ENCODE peak calls at places on chromosomes 11 and 22, in seven cellular contexts. Y is spleen, T is K562, L is lower leg skin, X is ovary, O is gastrocnemius medialis, J is IMR-90. K is an unnamed sample.

GRCh38 chr11:11424696-11425095 is 71.6 kb upstream of the CSNK2A3 start:
- DNase-seq in Y (no peak), L (no peak), J (no peak), O (no peak), X (no peak), T (no peak), K (no peak)

GRCh38 chr22:25202290-25202921 is 2.7 kb downstream of the CRYBB3 start:
- DNase-seq in O (peak), L (no peak), Y (no peak), J (peak), X (peak), T (peak), K (peak)

GRCh38 chr11:29328961-29329441 is 687.8 kb downstream of the KCNA4 start:
- DNase-seq in T (no peak), O (no peak), X (no peak), J (peak), L (no peak), Y (no peak), K (no peak)

GRCh38 chr11:24793479-24793878 is 296.6 kb downstream of the LUZP2 start:
- DNase-seq in T (no peak), J (peak), L (no peak), X (no peak), O (no peak), Y (no peak), K (no peak)

GRCh38 chr11:66002648-66003225 is 434 bp downstream of the BANF1 start:
- DNase-seq in O (peak), L (no peak), J (peak), T (peak), Y (no peak), X (peak), K (peak)

GRCh38 chr11:75186999-75187398 is 36.1 kb downstream of the SLCO2B1 start:
- DNase-seq in Y (no peak), L (no peak), T (no peak), O (no peak), X (no peak), J (no peak), K (no peak)

GRCh38 chr11:132685174-132685611 is 847.1 kb downstream of the OPCML start:
- DNase-seq in J (peak), X (no peak), O (no peak), Y (no peak), L (no peak), T (no peak), K (no peak)

GRCh38 chr22:32926600-32926999 is 125.1 kb downstream of the TIMP3 start:
- DNase-seq in X (no peak), L (no peak), T (peak), J (peak), Y (no peak), O (no peak), K (no peak)

GRCh38 chr11:108873305-108873704 is 208.4 kb downstream of the DDX10 start:
- DNase-seq in T (no peak), X (no peak), Y (no peak), J (peak), O (no peak), L (no peak), K (no peak)

GRCh38 chr22:20569059-20570058 is 61.9 kb downstream of the MED15 start:
- DNase-seq in J (peak), L (peak), O (peak), T (no peak), X (peak), Y (peak), K (peak)

GRCh38 chr22:49726022-49726681 is 101.5 kb downstream of the BRD1 start:
- DNase-seq in T (no peak), J (no peak), X (no peak), L (peak), O (no peak), Y (no peak), K (no peak)

GRCh38 chr22:45159652-45160462 is 3.9 kb upstream of the NUP50 start:
- DNase-seq in L (no peak), T (no peak), Y (no peak), J (peak), X (no peak), O (no peak), K (no peak)

GRCh38 chr11:88807349-88807748 is 258.4 kb downstream of the GRM5 start:
- DNase-seq in O (no peak), X (no peak), J (no peak), Y (no peak), T (no peak), L (no peak), K (no peak)

GRCh38 chr11:72507050-72507449 is 72.7 kb upstream of the CLPB start:
- DNase-seq in X (no peak), L (no peak), Y (no peak), J (no peak), O (no peak), T (no peak), K (no peak)

GRCh38 chr11:79173615-79174014 is 267.2 kb downstream of the TENM4 start:
- DNase-seq in T (no peak), Y (no peak), O (peak), X (no peak), J (peak), L (no peak), K (peak)

GRCh38 chr11:61698173-61698965 is 18.2 kb downstream of the DAGLA start:
- DNase-seq in T (no peak), J (no peak), L (no peak), O (peak), X (no peak), Y (no peak), K (no peak)

GRCh38 chr11:110425751-110426545 is 3.8 kb upstream of the FDX1 start:
- DNase-seq in Y (no peak), O (no peak), J (peak), X (no peak), T (peak), L (no peak), K (no peak)

GRCh38 chr11:2150206-2150847 is 10.7 kb downstream of the INS start:
- DNase-seq in L (no peak), J (peak), Y (no peak), T (no peak), O (no peak), X (no peak), K (no peak)

GRCh38 chr11:48193876-48194275 is 22.7 kb upstream of the OR4B1 start:
- DNase-seq in L (no peak), T (no peak), O (no peak), Y (no peak), J (peak), X (no peak), K (no peak)

GRCh38 chr11:35160902-35161585 is 22.1 kb downstream of the CD44 start:
- DNase-seq in L (no peak), T (no peak), Y (no peak), J (no peak), X (no peak), O (no peak), K (no peak)

GRCh38 chr11:108662700-108663099 is 2.2 kb upstream of the DDX10 start:
- DNase-seq in X (no peak), Y (no peak), O (no peak), T (no peak), L (no peak), J (no peak), K (no peak)

GRCh38 chr11:74018331-74019005 is 9.6 kb upstream of the UCP3 start:
- DNase-seq in X (peak), T (no peak), J (peak), L (peak), Y (no peak), O (peak), K (peak)

GRCh38 chr11:134224710-134225662 is 515 bp downstream of the VPS26B start:
- DNase-seq in J (peak), X (peak), Y (peak), O (peak), T (peak), L (peak), K (peak)

GRCh38 chr11:95556342-95557151 is 233.0 kb downstream of the FAM76B start:
- DNase-seq in T (no peak), X (no peak), Y (no peak), O (no peak), J (peak), L (no peak), K (peak)

GRCh38 chr22:35480627-35481565 is 59.7 kb upstream of the RASD2 start:
- DNase-seq in X (no peak), T (no peak), L (no peak), Y (peak), O (no peak), J (no peak), K (peak)

GRCh38 chr11:119854521-119854920 is 125.5 kb upstream of the NECTIN1 start:
- DNase-seq in L (no peak), T (no peak), X (no peak), O (no peak), Y (no peak), J (no peak), K (no peak)

GRCh38 chr22:19930537-19931486 is 10.8 kb upstream of the COMT start:
- DNase-seq in O (no peak), J (peak), L (no peak), Y (no peak), X (no peak), T (no peak), K (no peak)

GRCh38 chr11:102168483-102168882 is 58.2 kb downstream of the YAP1 start:
- DNase-seq in X (no peak), L (no peak), J (no peak), O (no peak), T (no peak), Y (no peak), K (no peak)

GRCh38 chr11:35721576-35722341 is 59.2 kb downstream of the TRIM44 start:
- DNase-seq in L (no peak), Y (no peak), O (no peak), T (no peak), X (no peak), J (peak), K (no peak)

GRCh38 chr11:2314525-2315394 is 12.9 kb downstream of the TSPAN32 start:
- DNase-seq in X (peak), J (peak), T (no peak), O (peak), Y (peak), L (peak), K (peak)

GRCh38 chr11:60950933-60951610 is 904 bp downstream of the SLC15A3 start:
- DNase-seq in Y (peak), L (no peak), J (no peak), T (no peak), O (no peak), X (peak), K (peak)

GRCh38 chr11:3228445-3228829 is 3.8 kb downstream of the MRGPRE start:
- DNase-seq in T (no peak), Y (peak), X (no peak), O (no peak), J (no peak), L (peak), K (peak)

GRCh38 chr11:2531987-2532703 is 87.3 kb downstream of the KCNQ1 start:
- DNase-seq in J (no peak), Y (peak), T (no peak), X (no peak), O (no peak), L (no peak), K (peak)

DNA sequence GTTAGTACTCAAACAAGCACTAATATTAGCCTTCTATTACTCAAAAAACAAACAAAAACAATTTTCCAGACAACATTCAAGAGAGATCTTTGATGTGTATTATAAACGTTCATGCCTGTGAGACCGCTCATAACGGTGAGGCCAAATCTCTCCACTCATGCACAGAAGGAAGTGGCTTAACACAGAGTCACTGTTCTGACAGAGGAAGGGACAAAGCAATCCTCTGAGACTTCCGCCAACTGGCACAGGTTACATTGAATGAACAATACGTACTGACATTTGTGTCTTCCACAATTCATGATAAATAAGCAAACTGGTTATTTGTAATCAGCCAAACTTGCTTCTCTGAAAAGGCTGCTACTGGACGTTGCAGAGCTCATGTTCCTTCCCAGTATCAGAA is 30.5 kb downstream of the CHKA start:
- DNase-seq in L (no peak), J (peak), Y (no peak), O (no peak), T (no peak), X (no peak), K (no peak)
- H3K4me3 ChIP-seq in L (no peak), J (no peak), Y (no peak), O (no peak), T (no peak), X (no peak), K (no peak)

GRCh38 chr22:23268877-23269276 is 88.6 kb downstream of the BCR start:
- DNase-seq in J (no peak), X (no peak), L (no peak), O (no peak), Y (no peak), T (no peak), K (no peak)

GRCh38 chr22:23269441-23270211 is 89.3 kb downstream of the BCR start:
- DNase-seq in L (no peak), X (no peak), T (peak), Y (peak), J (no peak), O (no peak), K (no peak)

GRCh38 chr22:23266780-23267179 is 86.5 kb downstream of the BCR start:
- DNase-seq in J (no peak), L (no peak), Y (no peak), T (peak), X (no peak), O (no peak), K (no peak)

GRCh38 chr22:23267225-23268043 is 87.1 kb downstream of the BCR start:
- DNase-seq in Y (no peak), J (no peak), T (peak), L (no peak), X (no peak), O (no peak), K (no peak)

DNA sequence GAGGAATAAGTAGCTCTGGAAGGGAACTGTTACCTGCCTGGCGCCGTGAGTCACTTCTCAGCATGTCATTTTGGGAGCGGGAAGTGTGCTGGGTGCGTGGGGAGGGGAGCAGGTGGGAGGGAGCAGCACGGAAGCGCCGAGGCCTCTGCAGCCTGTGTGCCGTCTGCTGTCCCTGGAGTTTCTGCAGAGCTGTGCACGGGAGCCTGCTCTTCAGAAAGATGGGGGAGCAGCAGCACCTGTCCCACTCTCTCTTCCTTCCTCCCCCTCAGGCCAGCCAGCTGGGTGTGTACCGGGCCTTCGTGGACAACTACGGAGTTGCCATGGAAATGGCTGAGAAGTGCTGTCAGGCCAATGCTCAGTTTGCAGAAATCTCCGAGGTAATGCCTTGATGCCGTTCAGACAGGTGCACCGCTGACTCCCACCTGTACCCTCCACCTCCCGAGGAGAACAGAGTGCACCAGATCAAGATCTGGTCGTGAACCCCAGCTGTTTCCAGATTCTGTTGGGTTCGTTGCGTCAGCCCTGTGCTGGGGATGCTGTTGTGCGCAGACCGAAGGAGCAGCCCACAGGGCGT is 87.9 kb downstream of the BCR start:
- DNase-seq in X (no peak), T (peak), Y (no peak), J (no peak), L (no peak), O (no peak), K (no peak)
- TF ChIP-seq POLR2A in X (no peak), T (no peak), Y (no peak), J (no peak), L (no peak), O (no peak), K (no peak)

DNA sequence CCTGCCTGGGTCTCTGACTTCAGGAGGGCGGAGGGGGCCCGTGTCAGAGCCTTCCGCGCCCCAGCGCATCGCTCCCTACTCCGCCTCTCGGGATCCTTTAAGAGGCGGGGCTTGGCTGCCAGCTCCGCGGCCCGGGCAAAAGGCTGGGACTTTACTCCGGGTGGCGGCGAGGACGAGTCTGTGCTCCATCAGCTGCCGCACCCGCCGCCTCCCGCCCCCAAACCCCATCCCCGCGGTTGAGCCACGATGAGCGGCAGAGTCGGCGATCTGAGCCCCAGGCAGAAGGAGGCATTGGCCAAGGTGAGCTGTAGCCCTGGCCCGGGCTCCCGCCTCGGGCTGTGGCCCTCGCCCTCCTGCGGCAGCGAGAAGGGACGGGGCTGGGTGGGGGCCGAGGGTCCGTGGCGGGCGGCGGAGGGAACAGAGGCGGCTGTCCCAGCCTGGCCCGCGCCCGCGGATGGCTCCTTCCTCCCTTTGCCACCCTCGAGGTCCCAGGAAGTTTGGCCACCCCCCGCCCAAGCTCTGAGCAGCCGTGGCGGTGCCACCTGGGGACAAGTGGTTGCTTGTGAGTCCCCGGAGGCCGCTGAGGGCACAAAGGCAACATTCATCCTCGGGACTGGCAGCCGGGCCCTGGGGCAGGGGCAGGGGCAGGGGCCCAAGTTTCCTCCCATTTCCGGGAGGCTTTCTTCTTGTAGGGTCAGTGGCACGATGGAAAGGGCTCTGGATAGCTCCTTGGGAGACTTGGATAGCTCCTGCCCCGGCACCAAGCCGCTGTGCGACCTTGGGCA is at the start of gene SEC14L2:
- DNase-seq in L (peak), J (peak), O (peak), X (peak), Y (no peak), T (no peak), K (peak)
- H3K4me3 ChIP-seq in L (peak), J (peak), O (peak), X (peak), Y (peak), T (no peak), K (peak)

DNA sequence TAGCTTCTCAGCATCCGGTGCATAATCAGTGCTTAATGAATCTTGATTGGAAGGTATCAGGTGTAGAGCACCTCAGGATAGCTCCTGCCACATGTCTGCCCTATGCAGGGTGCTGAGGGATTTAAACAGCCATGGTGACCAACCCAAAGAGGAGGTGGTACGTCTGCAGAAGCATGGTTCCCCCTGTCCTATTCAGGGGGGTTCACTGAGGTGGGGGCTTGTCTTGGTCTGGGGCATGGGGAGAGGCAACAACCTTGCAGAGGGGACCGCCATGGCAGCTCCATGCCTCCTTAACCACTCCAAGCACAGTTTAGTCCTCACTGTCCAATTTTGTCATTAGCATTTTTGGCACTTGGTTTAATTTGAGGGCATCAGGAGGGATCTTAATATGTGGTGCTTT is 24.9 kb downstream of the UBE2L3 start:
- DNase-seq in T (peak), L (no peak), X (no peak), Y (no peak), O (no peak), J (no peak), K (no peak)
- TF ChIP-seq POLR2A in T (no peak), L (no peak), X (no peak), Y (no peak), O (no peak), J (no peak), K (no peak)

DNA sequence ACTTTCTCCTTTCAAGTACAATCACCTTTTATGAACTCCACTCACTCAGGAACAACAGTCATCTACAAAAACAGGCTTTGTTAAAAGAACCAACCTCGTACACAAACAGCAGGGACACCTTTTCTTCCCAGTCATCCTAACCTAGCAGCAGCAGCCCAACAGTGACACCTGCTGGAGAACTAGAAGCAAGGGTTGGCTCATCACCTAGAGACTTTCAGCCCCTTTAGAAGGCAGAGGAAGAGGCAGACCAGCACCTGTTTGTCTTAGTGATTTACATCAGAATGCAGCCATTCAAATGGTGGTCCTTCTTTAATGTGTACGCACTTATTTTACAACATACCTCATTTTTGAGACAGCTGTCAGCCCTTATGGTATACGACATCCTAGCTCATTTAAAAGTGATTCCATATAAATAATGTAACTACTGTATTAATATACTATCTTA is 56.0 kb downstream of the AMBRA1 start:
- DNase-seq in J (peak), Y (no peak), T (peak), O (peak), L (peak), X (peak), K (peak)
- H3K4me3 ChIP-seq in J (no peak), Y (no peak), T (no peak), O (no peak), L (no peak), X (no peak), K (no peak)

DNA sequence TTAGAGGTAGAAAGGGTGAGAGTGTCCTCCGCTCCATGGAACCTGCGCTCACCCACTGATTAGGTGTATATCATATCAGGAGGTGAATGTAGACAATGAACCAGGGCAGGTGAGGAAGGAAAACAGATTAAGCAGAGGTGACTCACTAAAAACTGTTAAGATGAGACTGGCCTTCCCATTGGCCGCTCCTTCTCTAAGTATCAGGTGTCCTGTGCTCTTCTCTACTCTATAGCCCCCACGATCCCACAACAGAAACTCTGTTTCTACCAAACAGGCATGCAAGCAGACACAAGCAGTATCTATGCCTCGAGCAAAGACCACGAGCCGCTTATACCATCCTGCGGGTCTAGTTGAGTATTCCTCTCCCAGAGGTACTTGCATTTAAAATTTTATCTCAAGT is 103.1 kb downstream of the SNX19 start:
- DNase-seq in L (no peak), J (no peak), Y (no peak), X (no peak), T (no peak), O (no peak), K (no peak)
- TF ChIP-seq POLR2A in L (no peak), J (no peak), Y (no peak), X (no peak), T (no peak), O (no peak), K (no peak)

K was measured in uterus.